ENCODE peak calls at places on chromosomes 16 and 17, in seven cellular contexts. R is neuronal stem cell, Z is H1, F is IMR-90, A is H9, I is mesenchymal stem cell, M is mesendoderm. H is an unnamed sample.

GRCh38 chr16:82639666-82640336 is 13.0 kb downstream of the CDH13 start:
- DNase-seq in F (peak), M (peak), A (peak), Z (peak), I (peak), R (peak), H (peak)

GRCh38 chr17:16286009-16286946 is 67.0 kb downstream of the CENPV start:
- DNase-seq in R (peak), I (peak), A (peak), Z (peak), M (peak), F (peak), H (peak)

GRCh38 chr17:79838541-79839274 is 532 bp downstream of the CBX4 start:
- DNase-seq in I (peak), M (peak), A (peak), Z (peak), R (no peak), F (peak), H (peak)

GRCh38 chr16:28110479-28110878 is 47.0 kb upstream of the GSG1L start:
- DNase-seq in I (no peak), F (no peak), A (no peak), M (no peak), R (no peak), Z (no peak), H (peak)

GRCh38 chr16:84970447-84971127 is 40.7 kb downstream of the ZDHHC7 start:
- DNase-seq in I (peak), M (peak), A (peak), Z (peak), R (peak), F (peak), H (peak)

GRCh38 chr16:74862743-74863244 is 88.2 kb upstream of the FA2H start:
- DNase-seq in Z (no peak), F (peak), I (peak), A (no peak), M (peak), R (peak), H (no peak)

GRCh38 chr17:56978441-56979090 is 635 bp downstream of the SCPEP1 start:
- DNase-seq in F (peak), I (peak), M (peak), A (no peak), Z (no peak), R (no peak), H (no peak)

GRCh38 chr16:12431547-12431946 is 372.1 kb downstream of the CPPED1 start:
- DNase-seq in F (no peak), Z (no peak), I (no peak), R (no peak), A (no peak), M (no peak), H (no peak)

GRCh38 chr16:88700636-88701482 is 5.3 kb downstream of the RNF166 start:
- DNase-seq in I (peak), M (no peak), R (no peak), Z (no peak), F (peak), A (no peak), H (peak)

GRCh38 chr17:75260679-75261335 is 599 bp downstream of the GGA3 start:
- DNase-seq in M (no peak), F (peak), A (no peak), Z (no peak), R (no peak), I (peak), H (no peak)

GRCh38 chr17:57604771-57605733 is 140.0 kb downstream of the CCDC182 start:
- DNase-seq in A (no peak), M (no peak), F (peak), Z (no peak), I (peak), R (no peak), H (no peak)

GRCh38 chr17:17041018-17041521 is 1.2 kb upstream of the MPRIP start:
- DNase-seq in Z (no peak), F (peak), R (no peak), M (peak), I (peak), A (no peak), H (peak)

GRCh38 chr16:82062645-82063058 is 27.6 kb downstream of the HSD17B2 start:
- DNase-seq in Z (no peak), F (peak), M (no peak), I (peak), A (no peak), R (no peak), H (peak)

GRCh38 chr16:50246299-50247122 is 19.8 kb upstream of the ADCY7 start:
- DNase-seq in Z (peak), R (no peak), A (no peak), M (peak), F (no peak), I (peak), H (no peak)

GRCh38 chr16:88963583-88963982 is 13.4 kb downstream of the CBFA2T3 start:
- DNase-seq in F (no peak), I (no peak), Z (no peak), R (no peak), M (no peak), A (no peak), H (no peak)

GRCh38 chr16:1580256-1580655 is 31.6 kb downstream of the IFT140 start:
- DNase-seq in A (no peak), I (no peak), F (no peak), M (no peak), R (no peak), Z (no peak), H (no peak)

GRCh38 chr16:1584926-1585487 is 26.9 kb downstream of the IFT140 start:
- DNase-seq in Z (no peak), I (no peak), R (peak), F (no peak), A (no peak), M (no peak), H (no peak)

GRCh38 chr16:1580956-1581355 is 30.9 kb downstream of the IFT140 start:
- DNase-seq in M (no peak), A (no peak), F (no peak), I (no peak), R (no peak), Z (no peak), H (no peak)

GRCh38 chr16:1581804-1582203 is 30.1 kb downstream of the IFT140 start:
- DNase-seq in R (no peak), I (no peak), Z (no peak), A (no peak), M (no peak), F (no peak), H (no peak)

DNA sequence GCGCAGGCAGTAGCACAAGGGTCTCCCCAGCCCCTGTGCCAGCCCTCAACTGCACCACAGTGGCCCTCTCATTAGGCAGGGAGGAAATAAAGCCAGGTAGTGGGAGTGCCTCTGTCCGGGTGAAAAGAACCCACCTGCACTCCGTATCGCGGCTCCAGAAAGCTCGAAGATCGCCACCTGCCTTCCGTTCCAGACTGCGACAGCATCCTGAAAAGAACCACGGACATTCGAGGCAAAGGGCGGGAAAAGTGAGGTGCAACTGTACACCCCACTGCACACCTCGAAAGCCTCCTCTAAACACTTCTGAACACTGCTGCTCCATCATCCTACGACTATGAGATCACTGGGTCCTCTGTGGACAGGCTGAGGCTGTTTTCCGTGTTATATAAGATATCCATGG is 28.7 kb downstream of the IFT140 start:
- DNase-seq in M (no peak), F (no peak), Z (no peak), A (no peak), I (no peak), R (no peak), H (no peak)
- H4K8ac ChIP-seq in M (no peak), F (no peak), Z (peak), A (no peak), I (no peak), R (no peak), H (no peak)

GRCh38 chr16:5557448-5557847 is 459.9 kb upstream of the EEF2KMT start:
- DNase-seq in R (no peak), A (no peak), F (no peak), M (no peak), I (no peak), Z (no peak), H (no peak)
- H2BK120ac ChIP-seq in R (no peak), A (no peak), F (no peak), M (no peak), I (no peak), Z (no peak), H (no peak)

GRCh38 chr16:79409970-79410369 is 190.6 kb downstream of the MAF start:
- DNase-seq in R (no peak), I (no peak), M (no peak), Z (no peak), F (no peak), A (no peak), H (no peak)

GRCh38 chr16:79411357-79411756 is 189.2 kb downstream of the MAF start:
- DNase-seq in R (no peak), I (no peak), F (no peak), M (no peak), Z (no peak), A (no peak), H (no peak)

GRCh38 chr16:79408355-79408754 is 192.2 kb downstream of the MAF start:
- DNase-seq in R (no peak), I (no peak), Z (no peak), A (no peak), M (no peak), F (no peak), H (no peak)

GRCh38 chr16:79415983-79416641 is 184.4 kb downstream of the MAF start:
- DNase-seq in F (no peak), R (no peak), Z (no peak), A (no peak), M (no peak), I (no peak), H (no peak)

DNA sequence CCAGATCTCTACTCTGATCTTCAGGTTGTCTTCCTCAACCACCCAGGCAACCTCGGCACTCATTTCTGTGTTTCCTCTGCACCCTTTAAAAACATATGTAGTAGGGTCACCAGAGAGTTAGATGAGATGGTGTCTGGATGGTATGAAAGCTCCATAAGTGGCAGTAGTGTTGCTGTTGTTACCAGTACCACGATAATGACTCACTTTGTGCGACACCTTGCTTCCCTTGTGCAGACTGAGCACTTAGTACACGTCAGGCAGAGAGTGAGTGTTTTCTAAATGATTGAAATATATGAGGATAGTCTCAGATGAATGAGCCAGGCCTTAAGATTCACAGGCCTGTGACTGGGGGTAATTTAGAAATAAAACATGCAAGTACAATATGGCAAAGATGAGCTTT is 188.7 kb downstream of the MAF start:
- DNase-seq in A (no peak), Z (no peak), I (no peak), F (no peak), M (no peak), R (no peak), H (no peak)
- H4K8ac ChIP-seq in A (no peak), Z (no peak), I (no peak), F (no peak), M (no peak), R (no peak), H (no peak)

GRCh38 chr17:50661795-50662391 is 27.2 kb downstream of the ABCC3 start:
- DNase-seq in F (peak), I (peak), R (no peak), Z (no peak), M (peak), A (peak), H (peak)

GRCh38 chr17:50659220-50659619 is 24.5 kb downstream of the ABCC3 start:
- DNase-seq in I (no peak), A (peak), F (no peak), R (no peak), Z (peak), M (no peak), H (no peak)

GRCh38 chr17:50661348-50661747 is 26.7 kb downstream of the ABCC3 start:
- DNase-seq in Z (no peak), A (no peak), R (no peak), F (no peak), M (no peak), I (no peak), H (no peak)

GRCh38 chr17:50660887-50661345 is 26.2 kb downstream of the ABCC3 start:
- DNase-seq in F (no peak), R (no peak), Z (no peak), M (no peak), A (no peak), I (no peak), H (peak)

DNA sequence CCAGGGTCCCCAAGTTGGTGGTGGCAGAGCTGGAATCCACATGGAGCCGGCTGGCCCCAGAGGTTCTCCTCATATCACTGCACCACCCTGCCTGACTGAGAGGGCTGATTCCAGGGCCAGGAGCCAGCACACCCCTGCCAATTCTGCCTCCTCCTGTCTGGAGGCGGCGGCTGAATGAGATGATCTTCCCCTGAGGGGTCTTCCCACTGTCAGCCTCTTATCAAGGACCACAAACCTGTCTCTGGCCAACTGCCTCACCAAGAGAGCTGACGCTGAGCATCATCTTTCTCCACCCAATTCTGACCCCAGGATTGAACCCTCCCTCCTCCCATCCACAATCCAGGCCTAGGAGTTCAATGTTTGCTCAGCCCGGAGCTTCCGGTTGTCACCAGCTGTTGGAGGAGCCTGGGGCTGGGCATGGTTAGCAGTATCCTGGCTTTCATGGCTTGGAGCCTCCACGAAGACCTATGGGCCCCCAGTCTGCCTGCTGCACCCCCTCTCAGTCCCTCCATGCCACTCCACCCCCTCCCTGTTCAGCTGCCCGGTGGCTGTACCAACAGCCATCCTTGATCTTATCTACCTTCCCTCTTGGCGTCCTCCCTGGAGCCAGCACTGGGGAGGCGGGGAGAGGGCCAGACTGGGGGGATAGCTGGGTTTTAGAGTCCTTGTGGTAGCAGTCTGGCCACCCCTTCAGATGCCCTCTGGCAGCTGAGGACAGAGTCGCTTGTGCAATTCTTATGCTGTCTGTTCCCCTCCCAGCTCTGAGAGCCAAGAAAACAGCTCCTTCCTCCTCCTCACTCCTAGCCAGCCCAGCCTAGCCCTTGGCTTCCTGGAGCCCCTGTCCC is 25.6 kb downstream of the ABCC3 start:
- DNase-seq in I (no peak), F (peak), A (no peak), Z (no peak), R (no peak), M (no peak), H (no peak)
- H2BK120ac ChIP-seq in I (peak), F (peak), A (no peak), Z (no peak), R (no peak), M (peak), H (peak)

DNA sequence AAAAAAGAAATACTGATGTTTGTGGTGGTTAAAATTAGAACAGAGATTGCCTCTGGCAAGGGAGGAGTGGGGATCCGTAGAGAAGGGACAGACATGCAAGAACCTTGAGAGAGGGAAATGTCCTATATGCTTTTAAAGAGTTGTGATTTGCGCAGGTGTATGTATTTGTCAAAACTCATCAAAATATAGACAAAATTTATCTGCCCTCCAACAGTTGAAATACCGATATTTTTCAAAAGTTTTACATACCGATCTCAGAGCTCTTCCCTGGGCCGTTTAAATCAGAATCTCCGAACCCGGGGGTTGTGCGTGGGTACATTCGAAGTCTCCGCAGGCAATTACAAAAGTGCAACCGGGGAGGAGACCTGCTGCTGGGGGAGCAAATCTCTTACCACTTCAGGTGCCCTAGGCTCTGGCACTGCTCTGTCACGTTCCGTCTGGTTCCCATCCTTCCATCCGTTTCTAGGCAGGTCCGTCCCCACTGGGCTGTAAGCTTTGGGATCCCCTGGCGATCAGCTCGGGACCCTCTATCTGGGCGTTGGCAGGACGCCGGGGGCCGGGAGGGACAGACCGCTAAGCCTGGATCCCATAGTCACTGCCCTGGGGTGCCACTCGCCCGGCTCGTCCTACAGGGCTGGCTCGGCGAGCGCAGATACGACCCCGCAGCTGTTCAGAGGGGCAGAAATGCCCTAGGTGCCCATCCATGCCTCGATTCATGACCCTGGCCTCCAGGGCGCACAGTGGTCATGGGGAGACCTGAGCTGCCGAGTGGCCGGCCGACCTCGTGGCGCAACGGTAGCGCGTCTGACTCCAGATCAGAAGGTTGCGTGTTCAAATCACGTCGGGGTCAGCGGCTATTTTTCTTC is 4.2 kb downstream of the BORCS6 start:
- DNase-seq in M (peak), F (peak), R (peak), I (peak), A (peak), Z (peak), H (peak)
- H4K8ac ChIP-seq in M (no peak), F (no peak), R (no peak), I (no peak), A (no peak), Z (peak), H (no peak)